ENCODE peak calls at places on chromosomes 4 and X, in four cellular contexts. O, G, X and Z are unnamed samples.

GRCh38 chr4:38993683-38994082 is 38.5 kb downstream of the TMEM156 start:
- DNase-seq in O (peak; percentile 20), G (no peak), X (no peak), Z (no peak)

GRCh38 chr4:1578968-1579833 is 104.9 kb downstream of the FAM53A start:
- DNase-seq in O (peak; percentile 72), G (no peak), X (peak; percentile 88), Z (peak; percentile 68)

GRCh38 chr4:8217871-8218270 is 18.8 kb downstream of the SH3TC1 start:
- DNase-seq in O (no peak), G (no peak), X (no peak), Z (no peak)

GRCh38 chrX:54799046-54799445 is 991 bp upstream of the ITIH6 start:
- DNase-seq in O (no peak), G (no peak), X (no peak), Z (no peak)

GRCh38 chr4:135122457-135122856 is 920.9 kb upstream of the PABPC4L start:
- DNase-seq in O (no peak), G (no peak), X (no peak), Z (no peak)

GRCh38 chr4:128371004-128371777 is 83.6 kb upstream of the PGRMC2 start:
- DNase-seq in O (no peak), G (no peak), X (no peak), Z (no peak)

GRCh38 chr4:185379326-185380295 is 16.1 kb downstream of the LRP2BP start:
- DNase-seq in O (no peak), G (no peak), X (no peak), Z (no peak)

GRCh38 chrX:31245714-31246113 is 173.9 kb upstream of the FTHL17 start:
- DNase-seq in O (no peak), G (no peak), X (no peak), Z (no peak)

GRCh38 chrX:7202206-7202605 is 54.3 kb upstream of the PUDP start:
- DNase-seq in O (no peak), G (no peak), X (no peak), Z (no peak)

GRCh38 chrX:9148626-9149385 is 114.9 kb upstream of the FAM9B start:
- DNase-seq in O (no peak), G (no peak), X (no peak), Z (no peak)

GRCh38 chrX:17923546-17923945 is 62.4 kb upstream of the RAI2 start:
- DNase-seq in O (no peak), G (no peak), X (no peak), Z (no peak)

GRCh38 chr4:168621806-168622589 is 125.1 kb downstream of the PALLD start:
- DNase-seq in O (no peak), G (no peak), X (no peak), Z (no peak)

GRCh38 chr4:75892508-75892907 is 9.7 kb downstream of the PPEF2 start:
- DNase-seq in O (peak; percentile 22), G (no peak), X (no peak), Z (no peak)

GRCh38 chr4:140089216-140089615 is 64.8 kb downstream of the MAML3 start:
- DNase-seq in O (no peak), G (no peak), X (no peak), Z (no peak)

GRCh38 chr4:4864443-4864939 is 5.0 kb downstream of the MSX1 start:
- DNase-seq in O (no peak), G (no peak), X (no peak), Z (no peak)

GRCh38 chr4:41856797-41857196 is 78.4 kb upstream of the TMEM33 start:
- DNase-seq in O (no peak), G (no peak), X (no peak), Z (no peak)

GRCh38 chrX:9786839-9787635 is 808 bp downstream of the SHROOM2 start:
- DNase-seq in O (no peak), G (no peak), X (no peak), Z (no peak)

GRCh38 chr4:145861331-145862318 is 77.0 kb downstream of the ZNF827 start:
- DNase-seq in O (no peak), G (no peak), X (no peak), Z (no peak)

GRCh38 chr4:13539047-13539720 is 5.1 kb downstream of the NKX3-2 start:
- DNase-seq in O (no peak), G (no peak), X (peak; percentile 21), Z (no peak)

GRCh38 chr4:88177981-88178632 is 19.7 kb upstream of the ABCG2 start:
- DNase-seq in O (peak; percentile 46), G (no peak), X (no peak), Z (no peak)

GRCh38 chrX:15216280-15216679 is 53.6 kb downstream of the ASB9 start:
- DNase-seq in O (no peak), G (no peak), X (no peak), Z (no peak)

GRCh38 chr4:76384052-76384451 is 36.9 kb downstream of the CCDC158 start:
- DNase-seq in O (no peak), G (no peak), X (no peak), Z (no peak)

GRCh38 chr4:8238061-8238511 is 31.5 kb upstream of the HTRA3 start:
- DNase-seq in O (no peak), G (no peak), X (no peak), Z (peak; percentile 44)

GRCh38 chr4:54654753-54655152 is 3.0 kb upstream of the KIT start:
- DNase-seq in O (no peak), G (no peak), X (no peak), Z (no peak)

GRCh38 chr4:150525321-150525868 is 56.6 kb upstream of the MAB21L2 start:
- DNase-seq in O (no peak), G (no peak), X (no peak), Z (no peak)

GRCh38 chr4:153257151-153257620 is 52.9 kb downstream of the TRIM2 start:
- DNase-seq in O (no peak), G (no peak), X (no peak), Z (no peak)

DNA sequence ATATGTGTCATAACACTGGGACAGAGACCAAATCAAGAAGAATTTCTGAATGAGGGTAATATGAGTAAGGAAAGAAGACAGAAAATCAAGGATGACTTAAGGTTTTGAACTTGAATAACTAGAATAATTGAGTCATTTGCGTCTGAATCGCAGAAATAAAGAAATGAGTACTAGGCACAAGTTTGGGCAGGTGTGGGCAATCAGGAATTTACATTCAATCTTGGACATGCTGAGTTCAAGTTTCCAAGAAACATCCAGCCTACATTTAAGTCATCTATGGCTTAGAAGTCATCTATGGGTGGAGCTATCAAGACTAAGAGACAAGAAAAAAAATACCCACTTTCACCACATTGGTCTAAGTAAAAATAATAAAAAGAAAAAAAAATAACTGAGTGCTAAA is 30.4 kb upstream of the WDR44 start:
- DNase-seq in O (no peak), G (no peak), X (no peak), Z (no peak)
- H3K9me3 ChIP-seq in O (no peaks in the 10 kb centered on the region), G (no peaks in the 10 kb centered on the region), X (no peaks in the 10 kb centered on the region), Z (no peaks in the 10 kb centered on the region)

DNA sequence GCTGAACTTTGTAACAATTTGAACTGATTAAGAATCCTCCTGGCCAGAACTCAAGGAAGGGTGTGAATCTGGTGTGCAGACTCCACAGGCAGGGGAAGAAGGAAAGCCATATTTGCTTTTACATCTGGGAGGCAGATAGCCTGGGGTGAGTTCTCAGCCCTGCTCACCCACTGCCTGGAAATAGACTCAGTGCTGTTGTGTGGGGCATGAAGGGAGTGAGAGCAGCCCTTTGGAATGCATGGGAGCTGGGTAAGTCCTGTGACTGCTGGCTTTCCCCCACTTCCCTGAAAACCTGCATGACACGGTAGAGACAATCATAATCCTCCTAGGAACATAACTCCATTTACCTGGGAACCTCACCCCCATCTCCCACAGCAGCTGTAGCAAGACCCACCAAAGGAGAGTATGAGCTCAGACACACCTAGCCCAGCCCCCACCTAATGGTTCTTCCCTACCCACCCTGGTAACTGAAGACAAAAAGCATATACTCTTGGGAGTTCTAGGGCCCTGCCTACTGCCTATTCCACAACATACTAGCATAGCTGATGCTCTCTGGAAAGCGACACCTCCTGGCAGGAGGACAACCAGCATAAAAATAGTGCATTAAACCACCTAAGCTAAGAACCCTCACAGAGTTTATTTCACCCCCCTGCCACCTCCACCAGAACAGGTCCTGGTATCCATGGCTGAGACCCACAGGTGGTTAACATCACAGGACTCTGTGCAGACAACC is 59.3 kb upstream of the UBQLN2 start:
- DNase-seq in O (no peak), G (no peak), X (no peak), Z (no peak)
- H3K9me3 ChIP-seq in O (no peaks in the 10 kb centered on the region), G (no peaks in the 10 kb centered on the region), X (no peaks in the 10 kb centered on the region), Z (peaks cover 6% of the 10 kb centered on the region)

GRCh38 chr4:112357897-112358296 is 60.7 kb downstream of the ALPK1 start:
- DNase-seq in O (no peak), G (no peak), X (no peak), Z (no peak)
- H3K9me3 ChIP-seq in O (no peaks in the 10 kb centered on the region), G (peaks cover 4% of the 10 kb centered on the region), X (no peaks in the 10 kb centered on the region), Z (no peaks in the 10 kb centered on the region)

DNA sequence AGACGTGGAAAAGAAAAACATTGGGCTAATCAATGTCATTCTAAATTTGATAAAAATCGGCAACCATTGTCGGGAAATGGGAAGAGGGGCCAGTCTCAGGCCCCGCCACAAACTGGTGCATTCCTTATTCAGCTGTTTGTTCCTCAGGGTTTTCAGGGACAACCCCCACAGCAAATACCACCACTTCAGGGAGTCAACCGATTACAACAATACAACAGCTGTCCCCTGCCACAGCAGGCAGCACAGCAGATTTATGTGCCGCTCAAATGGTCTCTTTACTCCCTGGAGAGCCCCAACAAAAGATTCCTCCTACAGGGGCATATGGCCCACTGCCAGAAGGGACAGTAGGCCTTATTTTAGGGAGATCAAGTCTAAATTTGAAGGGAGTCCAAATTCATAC is 61.9 kb downstream of the ZNF732 start:
- DNase-seq in O (no peak), G (no peak), X (no peak), Z (no peak)
- H3K9me3 ChIP-seq in O (peaks cover 3% of the 10 kb centered on the region), G (peaks cover 48% of the 10 kb centered on the region), X (no peaks in the 10 kb centered on the region), Z (no peaks in the 10 kb centered on the region)